ENCODE peak calls at places on chromosomes 7 and 10, in four cellular contexts. One of them, this sample, is unnamed.
A peak's percentile ranks its signal among the peaks of the same experiment; 100 is the strongest.

GRCh38 chr7:51261950-51262795 is 54.4 kb downstream of the COBL start:
- DNase-seq in EL: no peak
- DNase-seq in hippocampal formation: no peak
- DNase-seq in stimulated activated CD8-positive, alpha-beta memory T cell treated with anti-CD3 and anti-CD28 coated beads, Interleukin-15, amount 100 ng/mL, for 24 hours: no peak
- DNase-seq in this sample: no peak

GRCh38 chr7:77863860-77864259 is 65.3 kb downstream of the PHTF2 start:
- DNase-seq in EL: no peak
- DNase-seq in hippocampal formation: no peak
- DNase-seq in stimulated activated CD8-positive, alpha-beta memory T cell treated with anti-CD3 and anti-CD28 coated beads, Interleukin-15, amount 100 ng/mL, for 24 hours: no peak
- DNase-seq in this sample: no peak

GRCh38 chr7:76515999-76516443 is 5.7 kb downstream of the UPK3B start:
- DNase-seq in EL: peak; percentile 57
- DNase-seq in hippocampal formation: peak; percentile 24
- DNase-seq in stimulated activated CD8-positive, alpha-beta memory T cell treated with anti-CD3 and anti-CD28 coated beads, Interleukin-15, amount 100 ng/mL, for 24 hours: no peak
- DNase-seq in this sample: no peak

GRCh38 chr7:102914585-102914984 is 1.8 kb downstream of the LRRC17 start:
- DNase-seq in EL: no peak
- DNase-seq in hippocampal formation: no peak
- DNase-seq in stimulated activated CD8-positive, alpha-beta memory T cell treated with anti-CD3 and anti-CD28 coated beads, Interleukin-15, amount 100 ng/mL, for 24 hours: no peak
- DNase-seq in this sample: peak; percentile 73

GRCh38 chr7:234712-235553 is 42.6 kb downstream of the FAM20C start:
- DNase-seq in EL: peak; percentile 59
- DNase-seq in hippocampal formation: no peak
- DNase-seq in stimulated activated CD8-positive, alpha-beta memory T cell treated with anti-CD3 and anti-CD28 coated beads, Interleukin-15, amount 100 ng/mL, for 24 hours: no peak
- DNase-seq in this sample: no peak

GRCh38 chr7:133780912-133781311 is 346.2 kb upstream of the LRGUK start:
- DNase-seq in EL: no peak
- DNase-seq in hippocampal formation: no peak
- DNase-seq in stimulated activated CD8-positive, alpha-beta memory T cell treated with anti-CD3 and anti-CD28 coated beads, Interleukin-15, amount 100 ng/mL, for 24 hours: no peak
- DNase-seq in this sample: no peak

GRCh38 chr10:73771722-73772279 is 10.0 kb upstream of the CHCHD1 start:
- DNase-seq in EL: no peak
- DNase-seq in hippocampal formation: no peak
- DNase-seq in stimulated activated CD8-positive, alpha-beta memory T cell treated with anti-CD3 and anti-CD28 coated beads, Interleukin-15, amount 100 ng/mL, for 24 hours: no peak
- DNase-seq in this sample: peak; percentile 66

GRCh38 chr10:77504196-77504869 is 133.3 kb downstream of the KCNMA1 start:
- DNase-seq in EL: peak; percentile 66
- DNase-seq in hippocampal formation: no peak
- DNase-seq in stimulated activated CD8-positive, alpha-beta memory T cell treated with anti-CD3 and anti-CD28 coated beads, Interleukin-15, amount 100 ng/mL, for 24 hours: no peak
- DNase-seq in this sample: peak; percentile 72

GRCh38 chr7:24981544-24981951 is 1.6 kb upstream of the OSBPL3 start:
- DNase-seq in EL: peak; percentile 74
- DNase-seq in hippocampal formation: peak; percentile 63
- DNase-seq in stimulated activated CD8-positive, alpha-beta memory T cell treated with anti-CD3 and anti-CD28 coated beads, Interleukin-15, amount 100 ng/mL, for 24 hours: no peak
- DNase-seq in this sample: peak; percentile 34

GRCh38 chr7:151665363-151665762 is 145.7 kb upstream of the RHEB start:
- DNase-seq in EL: no peak
- DNase-seq in hippocampal formation: no peak
- DNase-seq in stimulated activated CD8-positive, alpha-beta memory T cell treated with anti-CD3 and anti-CD28 coated beads, Interleukin-15, amount 100 ng/mL, for 24 hours: no peak
- DNase-seq in this sample: peak; percentile 61

GRCh38 chr7:80481196-80481884 is 30.5 kb downstream of the GNAT3 start:
- DNase-seq in EL: peak; percentile 75
- DNase-seq in hippocampal formation: no peak
- DNase-seq in stimulated activated CD8-positive, alpha-beta memory T cell treated with anti-CD3 and anti-CD28 coated beads, Interleukin-15, amount 100 ng/mL, for 24 hours: no peak
- DNase-seq in this sample: no peak

GRCh38 chr7:3722396-3722846 is 421.4 kb downstream of the SDK1 start:
- DNase-seq in EL: no peak
- DNase-seq in hippocampal formation: peak; percentile 20
- DNase-seq in stimulated activated CD8-positive, alpha-beta memory T cell treated with anti-CD3 and anti-CD28 coated beads, Interleukin-15, amount 100 ng/mL, for 24 hours: no peak
- DNase-seq in this sample: peak; percentile 13

GRCh38 chr7:74479961-74480829 is 26.5 kb downstream of the GTF2IRD1 start:
- DNase-seq in EL: peak; percentile 85
- DNase-seq in hippocampal formation: peak; percentile 67
- DNase-seq in stimulated activated CD8-positive, alpha-beta memory T cell treated with anti-CD3 and anti-CD28 coated beads, Interleukin-15, amount 100 ng/mL, for 24 hours: no peak
- DNase-seq in this sample: peak; percentile 63

GRCh38 chr7:122803323-122803722 is 82.9 kb downstream of the CADPS2 start:
- DNase-seq in EL: no peak
- DNase-seq in hippocampal formation: no peak
- DNase-seq in stimulated activated CD8-positive, alpha-beta memory T cell treated with anti-CD3 and anti-CD28 coated beads, Interleukin-15, amount 100 ng/mL, for 24 hours: no peak
- DNase-seq in this sample: peak; percentile 2

GRCh38 chr7:134845461-134845860 is 66.0 kb downstream of the CALD1 start:
- DNase-seq in EL: no peak
- DNase-seq in hippocampal formation: no peak
- DNase-seq in stimulated activated CD8-positive, alpha-beta memory T cell treated with anti-CD3 and anti-CD28 coated beads, Interleukin-15, amount 100 ng/mL, for 24 hours: no peak
- DNase-seq in this sample: no peak

GRCh38 chr7:3267928-3268690 is 32.9 kb upstream of the SDK1 start:
- DNase-seq in EL: peak; percentile 38
- DNase-seq in hippocampal formation: no peak
- DNase-seq in stimulated activated CD8-positive, alpha-beta memory T cell treated with anti-CD3 and anti-CD28 coated beads, Interleukin-15, amount 100 ng/mL, for 24 hours: no peak
- DNase-seq in this sample: peak; percentile 92

GRCh38 chr7:147885906-147886305 is 704.7 kb upstream of the C7orf33 start:
- DNase-seq in EL: no peak
- DNase-seq in hippocampal formation: no peak
- DNase-seq in stimulated activated CD8-positive, alpha-beta memory T cell treated with anti-CD3 and anti-CD28 coated beads, Interleukin-15, amount 100 ng/mL, for 24 hours: no peak
- DNase-seq in this sample: no peak

GRCh38 chr10:23065549-23065948 is 29.8 kb upstream of the MSRB2 start:
- DNase-seq in EL: peak; percentile 73
- DNase-seq in hippocampal formation: peak; percentile 85
- DNase-seq in stimulated activated CD8-positive, alpha-beta memory T cell treated with anti-CD3 and anti-CD28 coated beads, Interleukin-15, amount 100 ng/mL, for 24 hours: no peak
- DNase-seq in this sample: peak; percentile 38

GRCh38 chr10:83724471-83725241 is 414.7 kb upstream of the GHITM start:
- DNase-seq in EL: no peak
- DNase-seq in hippocampal formation: no peak
- DNase-seq in stimulated activated CD8-positive, alpha-beta memory T cell treated with anti-CD3 and anti-CD28 coated beads, Interleukin-15, amount 100 ng/mL, for 24 hours: no peak
- DNase-seq in this sample: no peak

GRCh38 chr10:131495892-131496291 is 184.4 kb upstream of the TCERG1L start:
- DNase-seq in EL: no peak
- DNase-seq in hippocampal formation: no peak
- DNase-seq in stimulated activated CD8-positive, alpha-beta memory T cell treated with anti-CD3 and anti-CD28 coated beads, Interleukin-15, amount 100 ng/mL, for 24 hours: no peak
- DNase-seq in this sample: no peak

GRCh38 chr7:40219917-40220316 is 85.1 kb downstream of the SUGCT start:
- DNase-seq in EL: peak; percentile 89
- DNase-seq in hippocampal formation: no peak
- DNase-seq in stimulated activated CD8-positive, alpha-beta memory T cell treated with anti-CD3 and anti-CD28 coated beads, Interleukin-15, amount 100 ng/mL, for 24 hours: no peak
- DNase-seq in this sample: peak; percentile 62

GRCh38 chr7:80379034-80379433 is 132.8 kb downstream of the GNAT3 start:
- DNase-seq in EL: peak; percentile 75
- DNase-seq in hippocampal formation: no peak
- DNase-seq in stimulated activated CD8-positive, alpha-beta memory T cell treated with anti-CD3 and anti-CD28 coated beads, Interleukin-15, amount 100 ng/mL, for 24 hours: no peak
- DNase-seq in this sample: peak; percentile 30

GRCh38 chr10:78642261-78642660 is 426.5 kb upstream of the ZMIZ1 start:
- DNase-seq in EL: no peak
- DNase-seq in hippocampal formation: no peak
- DNase-seq in stimulated activated CD8-positive, alpha-beta memory T cell treated with anti-CD3 and anti-CD28 coated beads, Interleukin-15, amount 100 ng/mL, for 24 hours: no peak
- DNase-seq in this sample: no peak

GRCh38 chr7:143391462-143392404 is 10.6 kb downstream of the ZYX start:
- DNase-seq in EL: peak; percentile 80
- DNase-seq in hippocampal formation: no peak
- DNase-seq in stimulated activated CD8-positive, alpha-beta memory T cell treated with anti-CD3 and anti-CD28 coated beads, Interleukin-15, amount 100 ng/mL, for 24 hours: no peak
- DNase-seq in this sample: peak; percentile 67